ENCODE peak calls at places on chromosome 17, in ten cellular contexts. E is fibroblast of lung, R is GM23338, S is endothelial cell of umbilical vein, Q is H1, Y is HCT116, C is PC-9, M is GM23248, I is mammary epithelial cell, Z is keratinocyte. K is an unnamed sample.

GRCh38 chr17:59440757-59441458 is 109.5 kb downstream of the YPEL2 start:
- DNase-seq in Q (peak; percentile 90), Y (peak; percentile 93), I (peak; percentile 72), Z (peak; percentile 35), S (peak; percentile 98), M (peak; percentile 93), E (peak; percentile 81), C (peak; percentile 77), R (peak; percentile 98), K (peak; percentile 95)

GRCh38 chr17:4161179-4161559 is 18.2 kb downstream of the CYB5D2 start:
- DNase-seq in C (peak; percentile 91), M (peak; percentile 73), I (peak; percentile 90), E (peak; percentile 78), Q (no peak), Y (no peak), R (peak; percentile 50), Z (peak; percentile 42), S (peak; percentile 69), K (peak; percentile 86)

GRCh38 chr17:50651661-50652060 is 17.0 kb downstream of the ABCC3 start:
- DNase-seq in S (no peak), I (no peak), E (no peak), Y (no peak), M (no peak), Z (no peak), R (no peak), C (no peak), Q (no peak), K (no peak)

GRCh38 chr17:13843862-13844640 is 225.3 kb upstream of the COX10 start:
- DNase-seq in E (peak; percentile 63), Q (no peak), Y (no peak), S (no peak), R (no peak), Z (no peak), M (no peak), C (no peak), I (no peak), K (no peak)

GRCh38 chr17:5770556-5771270 is 186.4 kb upstream of the NLRP1 start:
- DNase-seq in C (no peak), M (no peak), E (no peak), S (peak; percentile 37), R (no peak), Z (no peak), Q (peak; percentile 56), Y (no peak), I (no peak), K (no peak)

GRCh38 chr17:38749222-38750043 is 1.3 kb upstream of the PCGF2 start:
- DNase-seq in R (peak; percentile 91), M (peak; percentile 65), Y (peak; percentile 56), C (peak; percentile 88), Z (no peak), Q (peak; percentile 84), E (peak; percentile 74), S (peak; percentile 65), I (peak; percentile 67), K (peak; percentile 73)

GRCh38 chr17:66526827-66527226 is 224.4 kb downstream of the PRKCA start:
- DNase-seq in I (no peak), Q (no peak), Z (no peak), S (no peak), R (no peak), C (no peak), Y (no peak), M (no peak), E (no peak), K (no peak)

GRCh38 chr17:26775219-26775822 is 518.6 kb upstream of the WSB1 start:
- DNase-seq in M (no peak), R (no peak), E (no peak), Y (no peak), Z (no peak), I (no peak), C (no peak), S (no peak), Q (no peak), K (no peak)

GRCh38 chr17:57035971-57036481 is 49.0 kb upstream of the AKAP1 start:
- DNase-seq in R (no peak), E (no peak), Z (no peak), C (no peak), I (peak; percentile 12), M (no peak), Q (no peak), Y (no peak), S (no peak), K (peak; percentile 66)

GRCh38 chr17:74027539-74027938 is 175.9 kb upstream of the RPL38 start:
- DNase-seq in Z (no peak), Q (no peak), R (no peak), I (no peak), Y (no peak), C (no peak), S (no peak), M (no peak), E (no peak), K (no peak)

GRCh38 chr17:32275060-32276042 is 9.7 kb downstream of the RHBDL3 start:
- DNase-seq in Z (no peak), S (peak; percentile 36), E (peak; percentile 89), M (peak; percentile 98), Q (peak; percentile 70), I (peak; percentile 71), R (peak; percentile 72), Y (peak; percentile 23), C (peak; percentile 44), K (peak; percentile 74)

GRCh38 chr17:37239690-37240344 is 136.0 kb upstream of the C17orf78 start:
- DNase-seq in I (no peak), M (peak; percentile 52), C (no peak), Y (peak; percentile 3), R (peak; percentile 33), Z (no peak), S (peak; percentile 62), E (peak; percentile 46), Q (no peak), K (peak; percentile 38)

GRCh38 chr17:50832267-50833227 is 2.8 kb upstream of the WFIKKN2 start:
- DNase-seq in Q (no peak), Y (no peak), R (no peak), C (no peak), S (no peak), I (no peak), E (no peak), Z (no peak), M (no peak), K (no peak)

GRCh38 chr17:15657868-15658775 is 26.0 kb downstream of the TRIM16 start:
- DNase-seq in S (no peak), Y (peak; percentile 57), Q (no peak), C (peak; percentile 66), M (no peak), R (no peak), E (peak; percentile 54), I (peak; percentile 88), Z (peak; percentile 86), K (peak; percentile 98)
- H3K27ac ChIP-seq in S (no peak overlapping the region), Y (peak overlapping the region; percentile 89), Q (no peak overlapping the region), C (peak overlapping the region; percentile 98), M (no peak overlapping the region), R (no peak overlapping the region), E (no peak overlapping the region), I (peak overlapping the region; percentile 98), Z (peak overlapping the region; percentile 90), K (peak overlapping the region; percentile 96)

DNA sequence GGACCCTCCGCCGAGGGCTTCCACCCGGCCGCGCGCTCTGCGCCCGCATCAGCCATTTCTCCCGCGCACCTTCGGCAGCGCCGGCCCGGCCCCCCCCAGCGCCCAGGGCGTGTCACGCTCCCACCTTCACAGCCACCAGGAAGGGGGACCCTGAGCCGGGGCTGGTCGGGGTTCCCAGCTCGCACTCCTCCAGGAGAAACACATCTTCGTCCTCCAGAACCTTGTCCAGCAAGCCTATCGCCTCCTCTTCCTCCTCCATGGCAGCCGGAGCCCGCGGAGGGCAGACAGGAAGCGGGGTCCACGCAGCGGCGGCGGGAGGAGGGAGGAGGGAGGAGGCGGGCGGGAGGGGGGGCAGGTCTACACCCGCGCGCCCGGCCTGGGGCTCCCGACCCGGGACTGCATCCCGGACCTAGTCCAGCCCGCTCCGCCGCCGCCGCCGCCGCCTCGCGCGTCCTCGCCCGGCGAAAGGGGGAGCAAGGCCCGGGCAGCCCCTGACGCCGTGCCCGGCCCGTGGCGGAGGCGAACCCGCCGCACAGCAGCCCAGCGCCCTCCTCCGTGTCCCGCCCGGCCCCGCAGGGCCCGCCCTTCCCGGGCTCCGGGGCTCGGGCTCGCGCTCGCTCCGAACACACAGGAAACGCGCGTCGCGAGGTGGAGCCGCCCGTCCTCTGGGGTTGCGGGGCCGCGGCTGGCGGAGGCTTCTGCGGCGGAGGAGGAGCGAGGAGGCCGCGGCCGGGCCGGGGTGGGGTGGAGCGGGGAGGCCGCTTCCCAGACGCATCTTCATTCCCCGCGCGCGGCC is 70.8 kb downstream of the ABR start:
- DNase-seq in Y (no peak), R (peak; percentile 65), E (peak; percentile 59), I (peak; percentile 62), M (peak; percentile 83), S (peak; percentile 42), Z (no peak), C (peak; percentile 49), Q (peak; percentile 79), K (peak; percentile 38)
- TF ChIP-seq EZH2 in Y (no peak), R (no peak), E (no peak), I (no peak), M (no peak), S (no peak), Z (no peak), C (no peak), Q (no peak), K (no peak)

DNA sequence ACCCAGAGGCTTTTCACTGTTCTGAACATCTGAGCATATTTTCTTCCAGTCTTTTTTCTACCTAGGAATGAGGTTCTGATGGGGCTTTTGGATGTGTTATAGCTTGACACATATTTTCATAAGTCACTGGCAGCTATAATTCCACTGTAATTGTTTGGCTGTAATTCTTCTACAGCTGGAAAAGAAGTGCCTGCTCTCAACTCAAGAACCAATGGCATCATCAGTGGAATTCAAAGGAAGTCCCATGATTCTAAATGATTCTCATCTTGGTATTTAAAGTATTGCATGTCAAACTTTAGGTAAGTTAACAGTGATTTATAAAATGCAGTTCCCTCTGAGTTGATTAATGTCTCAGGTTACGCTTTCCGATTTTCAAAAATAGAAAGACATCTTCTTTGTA is 16.8 kb downstream of the WIPI1 start:
- DNase-seq in R (no peak), I (no peak), C (no peak), Z (no peak), Q (no peak), S (no peak), Y (no peak), M (no peak), E (no peak), K (no peak)
- H3K4me1 ChIP-seq in R (no peaks in the 10 kb centered on the region), I (peaks cover 5% of the 10 kb centered on the region), C (peaks cover 7% of the 10 kb centered on the region), Z (peaks cover 7% of the 10 kb centered on the region), Q (no peaks in the 10 kb centered on the region), S (peaks cover 46% of the 10 kb centered on the region), Y (peaks cover 11% of the 10 kb centered on the region), M (peaks cover 26% of the 10 kb centered on the region), E (peaks cover 6% of the 10 kb centered on the region), K (peaks cover 10% of the 10 kb centered on the region)

DNA sequence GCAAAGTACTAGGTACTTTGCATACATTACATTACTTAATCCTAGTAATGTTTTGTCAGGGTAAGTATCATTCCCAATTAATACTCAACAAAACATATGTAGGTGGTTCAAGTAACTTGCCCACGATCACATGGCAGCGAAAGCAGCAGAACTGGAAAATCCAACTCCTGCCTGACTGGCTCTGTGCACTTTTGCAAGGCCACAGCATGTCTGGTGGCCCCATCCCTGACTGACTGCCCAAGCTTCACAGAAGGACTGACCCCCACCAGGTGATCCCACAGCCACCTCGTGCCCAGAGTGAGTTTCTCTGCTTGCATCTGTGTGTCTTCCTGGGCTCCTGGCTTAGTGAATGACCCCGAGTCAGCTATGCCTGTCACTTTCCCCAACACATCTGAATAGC is 11.4 kb downstream of the CNP start:
- DNase-seq in C (peak; percentile 42), S (no peak), I (no peak), E (no peak), Q (no peak), R (no peak), Y (no peak), Z (no peak), M (no peak), K (peak; percentile 43)
- H3K27ac ChIP-seq in C (peak overlapping the region; percentile 16), S (no peak overlapping the region), I (no peak overlapping the region), E (no peak overlapping the region), Q (no peak overlapping the region), R (peak overlapping the region; percentile 45), Y (no peak overlapping the region), Z (no peak overlapping the region), M (no peak overlapping the region), K (no peak overlapping the region)

GRCh38 chr17:2854662-2855061 is 58.4 kb downstream of the RAP1GAP2 start:
- DNase-seq in R (peak; percentile 51), S (no peak), Z (no peak), I (peak; percentile 11), M (peak; percentile 11), Y (no peak), C (peak; percentile 34), E (no peak), Q (no peak), K (peak; percentile 30)
- TF ChIP-seq EZH2 in R (no peak), S (peak; percentile 54), Z (no peak), I (no peak), M (no peak), Y (no peak), C (no peak), E (peak; percentile 56), Q (no peak), K (no peak)

K was measured in PC-3.